ENCODE peak calls at places on chromosome 15, in six cellular contexts. H, A, E, G, U and M are unnamed samples. For H3K9me3, the result is how much of the 10 kb centered on the place peaks cover.

GRCh38 chr15:85941186-85941855 is 138.3 kb upstream of the AGBL1 start:
- DNase-seq in H (no peak), A (no peak), E (no peak), G (no peak), U (no peak), M (no peak)

GRCh38 chr15:64430000-64430735 is 30.2 kb upstream of the ZNF609 start:
- DNase-seq in H (peak), A (peak), E (peak), G (no peak), U (peak), M (peak)

GRCh38 chr15:58522391-58522790 is 90.6 kb downstream of the LIPC start:
- DNase-seq in H (no peak), A (no peak), E (no peak), G (no peak), U (peak), M (no peak)

GRCh38 chr15:49315543-49315942 is 107.5 kb upstream of the FGF7 start:
- DNase-seq in H (no peak), A (no peak), E (no peak), G (no peak), U (no peak), M (no peak)

GRCh38 chr15:84658080-84658787 is at the start of gene NMB:
- DNase-seq in H (no peak), A (peak), E (peak), G (peak), U (peak), M (peak)

GRCh38 chr15:29141206-29141907 is 128.3 kb downstream of the NSMCE3 start:
- DNase-seq in H (no peak), A (no peak), E (no peak), G (no peak), U (no peak), M (no peak)

GRCh38 chr15:45164914-45165313 is 22.9 kb downstream of the SHF start:
- DNase-seq in H (no peak), A (no peak), E (no peak), G (no peak), U (no peak), M (no peak)

GRCh38 chr15:70121656-70122297 is 24.1 kb upstream of the TLE3 start:
- DNase-seq in H (peak), A (peak), E (peak), G (peak), U (peak), M (no peak)

GRCh38 chr15:65416845-65417416 is 5.8 kb downstream of the IGDCC4 start:
- DNase-seq in H (no peak), A (no peak), E (peak), G (no peak), U (no peak), M (no peak)

GRCh38 chr15:63043391-63044076 is 987 bp downstream of the TPM1 start:
- DNase-seq in H (no peak), A (no peak), E (no peak), G (no peak), U (peak), M (no peak)

GRCh38 chr15:94844533-94845390 is 613.4 kb downstream of the MCTP2 start:
- DNase-seq in H (no peak), A (peak), E (no peak), G (no peak), U (peak), M (no peak)

GRCh38 chr15:78626611-78627010 is 5.8 kb upstream of the CHRNA3 start:
- DNase-seq in H (no peak), A (no peak), E (no peak), G (no peak), U (no peak), M (no peak)

GRCh38 chr15:55999635-56000034 is 6.2 kb upstream of the NEDD4 start:
- DNase-seq in H (no peak), A (no peak), E (peak), G (peak), U (no peak), M (no peak)

GRCh38 chr15:34239151-34239761 is 14.4 kb downstream of the EMC4 start:
- DNase-seq in H (peak), A (no peak), E (peak), G (peak), U (no peak), M (no peak)

GRCh38 chr15:50353251-50353998 is 1.6 kb downstream of the GABPB1 start:
- DNase-seq in H (peak), A (no peak), E (peak), G (peak), U (no peak), M (no peak)

GRCh38 chr15:48865387-48866079 is 12.4 kb upstream of the EID1 start:
- DNase-seq in H (no peak), A (no peak), E (peak), G (no peak), U (no peak), M (no peak)

GRCh38 chr15:66880380-66881155 is 178.5 kb downstream of the SMAD6 start:
- DNase-seq in H (no peak), A (peak), E (no peak), G (no peak), U (no peak), M (no peak)

GRCh38 chr15:61459785-61460707 is 230.9 kb upstream of the RORA start:
- DNase-seq in H (no peak), A (no peak), E (peak), G (peak), U (no peak), M (no peak)

GRCh38 chr15:77033729-77034619 is 36.9 kb downstream of the TSPAN3 start:
- DNase-seq in H (no peak), A (no peak), E (no peak), G (no peak), U (no peak), M (no peak)

GRCh38 chr15:62874933-62875625 is 167.5 kb upstream of the TPM1 start:
- DNase-seq in H (no peak), A (no peak), E (no peak), G (no peak), U (no peak), M (no peak)

GRCh38 chr15:94793641-94794040 is 562.3 kb downstream of the MCTP2 start:
- DNase-seq in H (peak), A (no peak), E (peak), G (peak), U (no peak), M (no peak)

GRCh38 chr15:64634576-64635485 is 140.6 kb downstream of the RBPMS2 start:
- DNase-seq in H (no peak), A (no peak), E (no peak), G (no peak), U (no peak), M (no peak)

GRCh38 chr15:89662893-89663673 is 7.8 kb upstream of the KIF7 start:
- DNase-seq in H (peak), A (peak), E (peak), G (peak), U (no peak), M (no peak)

GRCh38 chr15:40999190-40999589 is 45.9 kb downstream of the CHAC1 start:
- DNase-seq in H (peak), A (no peak), E (peak), G (peak), U (no peak), M (no peak)

GRCh38 chr15:45603881-45604280 is 16.7 kb downstream of the BLOC1S6 start:
- DNase-seq in H (no peak), A (no peak), E (no peak), G (no peak), U (no peak), M (no peak)

GRCh38 chr15:45642203-45642932 is 7.5 kb downstream of the SQOR start:
- DNase-seq in H (peak), A (peak), E (peak), G (peak), U (no peak), M (no peak)

GRCh38 chr15:42523331-42523730 is 25.3 kb downstream of the LRRC57 start:
- DNase-seq in H (no peak), A (no peak), E (no peak), G (no peak), U (no peak), M (no peak)

GRCh38 chr15:59549339-59549807 is 62.2 kb upstream of the GCNT3 start:
- DNase-seq in H (no peak), A (no peak), E (no peak), G (no peak), U (no peak), M (no peak)

GRCh38 chr15:83108266-83109219 is 1.1 kb downstream of the TM6SF1 start:
- DNase-seq in H (peak), A (peak), E (peak), G (no peak), U (peak), M (no peak)

GRCh38 chr15:20351448-20351961 is 190.1 kb downstream of the GOLGA6L6 start:
- DNase-seq in H (no peak), A (no peak), E (no peak), G (no peak), U (no peak), M (no peak)

GRCh38 chr15:42387603-42388002 is 28.3 kb downstream of the CAPN3 start:
- DNase-seq in H (no peak), A (no peak), E (no peak), G (no peak), U (peak), M (no peak)

GRCh38 chr15:99105516-99106341 is 849 bp downstream of the SYNM start:
- DNase-seq in H (no peak), A (no peak), E (peak), G (no peak), U (peak), M (no peak)

GRCh38 chr15:70478251-70478990 is 284.9 kb downstream of the UACA start:
- DNase-seq in H (no peak), A (no peak), E (no peak), G (no peak), U (peak), M (no peak)

GRCh38 chr15:27820232-27820631 is 278.9 kb downstream of the OCA2 start:
- DNase-seq in H (no peak), A (no peak), E (peak), G (no peak), U (no peak), M (no peak)

GRCh38 chr15:55289011-55289572 is 521 bp downstream of the RAB27A start:
- DNase-seq in H (no peak), A (peak), E (peak), G (peak), U (peak), M (peak)

DNA sequence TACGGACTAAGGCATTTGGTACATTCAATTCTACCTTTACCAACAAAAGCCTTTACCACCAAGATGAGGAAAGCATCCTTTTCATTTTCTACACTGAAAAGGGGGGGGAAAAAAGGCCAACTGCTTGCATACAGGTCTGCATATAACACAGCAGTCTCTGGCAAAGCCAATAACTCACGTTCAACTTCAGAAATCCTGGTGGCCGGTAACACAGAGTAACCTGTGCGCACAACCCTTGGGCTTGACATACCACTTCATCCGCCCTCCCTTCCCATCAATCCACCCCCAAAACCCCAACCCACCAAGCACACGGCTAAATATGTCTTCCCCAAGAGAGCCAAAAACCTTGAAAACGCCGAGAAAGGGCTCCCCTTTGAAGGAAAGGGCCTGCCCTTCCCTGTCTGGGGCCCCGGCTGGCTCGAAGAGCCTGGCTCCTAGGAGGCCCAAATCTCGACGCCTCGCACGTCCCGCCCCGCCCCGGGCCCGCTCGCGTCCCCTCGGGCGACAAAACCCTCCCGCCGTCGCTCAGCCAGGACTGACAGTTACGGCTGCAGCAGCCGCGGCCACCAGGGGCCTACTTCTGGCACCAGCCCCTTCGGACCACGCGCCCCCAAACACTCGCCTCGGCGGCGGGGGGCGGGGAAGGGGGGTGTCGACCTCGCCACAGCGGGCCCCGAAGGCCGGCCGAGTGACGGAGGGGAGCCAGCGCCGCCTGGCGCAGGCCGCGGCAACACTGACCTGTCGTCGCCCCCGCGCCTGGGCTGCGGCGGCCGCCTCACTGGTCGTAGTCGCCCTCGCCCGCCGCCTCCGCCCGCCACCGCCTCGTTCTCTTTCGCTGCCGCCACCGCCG is 848 bp downstream of the UBE3A start:
- DNase-seq in H (no peak), A (peak), E (peak), G (peak), U (peak), M (peak)
- H3K27ac ChIP-seq in H (peak), A (peak), E (peak), G (peak), U (peak), M (peak)

GRCh38 chr15:26667222-26667988 is 105.5 kb downstream of the GABRB3 start:
- DNase-seq in H (no peak), A (no peak), E (no peak), G (no peak), U (peak), M (no peak)

GRCh38 chr15:26665950-26666921 is 106.6 kb downstream of the GABRB3 start:
- DNase-seq in H (no peak), A (no peak), E (no peak), G (peak), U (peak), M (no peak)

GRCh38 chr15:26674467-26674866 is 98.4 kb downstream of the GABRB3 start:
- DNase-seq in H (no peak), A (no peak), E (no peak), G (no peak), U (no peak), M (no peak)

GRCh38 chr15:26676115-26676514 is 96.8 kb downstream of the GABRB3 start:
- DNase-seq in H (no peak), A (no peak), E (no peak), G (no peak), U (no peak), M (no peak)

DNA sequence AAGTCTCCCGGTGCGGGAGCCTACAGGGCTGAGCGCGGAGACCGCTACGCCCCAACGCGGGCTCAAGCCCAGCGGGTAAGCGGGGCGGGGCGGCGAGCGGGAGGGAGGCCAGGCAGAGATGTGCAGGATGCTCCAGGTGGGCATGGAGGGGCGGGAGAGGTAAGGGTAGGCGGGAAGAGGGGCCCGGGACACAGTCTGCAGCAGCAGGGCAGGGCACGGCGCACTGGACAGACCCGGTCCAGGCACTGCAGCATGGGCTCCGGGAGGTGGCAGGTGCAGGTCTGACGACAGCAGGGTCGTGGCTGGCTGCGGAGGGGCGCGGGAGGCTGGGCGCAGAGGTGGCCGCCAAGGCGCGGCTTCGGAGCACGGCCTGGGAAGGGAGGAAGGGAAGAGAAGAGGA is 102.8 kb downstream of the GABRB3 start:
- DNase-seq in H (no peak), A (no peak), E (no peak), G (no peak), U (peak), M (no peak)
- H3K9me3 ChIP-seq in H (under half), A (under half), E (under half), G (under half), U (under half), M (under half)

DNA sequence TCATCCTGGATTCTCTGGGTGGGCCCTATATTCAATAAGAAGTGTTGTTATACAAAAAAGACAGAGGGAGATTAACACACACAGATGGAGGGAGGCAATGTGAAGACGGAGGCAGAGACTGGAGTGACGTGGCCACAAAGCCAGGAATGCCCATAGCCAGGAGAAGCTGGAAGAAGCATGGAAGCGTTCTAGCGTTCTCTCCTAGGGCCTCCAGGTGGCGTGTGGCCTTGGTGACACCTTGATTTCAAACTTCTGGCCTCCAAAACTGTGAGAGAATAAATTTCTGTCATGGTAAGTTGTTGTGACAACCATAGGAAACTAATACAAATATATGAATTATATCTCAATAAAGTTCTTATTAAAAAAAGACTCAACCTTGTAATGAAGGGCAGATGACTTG is 21.3 kb downstream of the THBS1 start:
- DNase-seq in H (no peak), A (no peak), E (no peak), G (peak), U (no peak), M (no peak)
- TF ChIP-seq CTCF in H (peak), A (no peak), E (peak), G (peak), U (no peak), M (no peak)

GRCh38 chr15:74841761-74842385 is 1.1 kb downstream of the ULK3 start:
- DNase-seq in H (no peak), A (no peak), E (no peak), G (no peak), U (no peak), M (no peak)
- H3K27ac ChIP-seq in H (no peak), A (peak), E (no peak), G (no peak), U (no peak), M (no peak)

DNA sequence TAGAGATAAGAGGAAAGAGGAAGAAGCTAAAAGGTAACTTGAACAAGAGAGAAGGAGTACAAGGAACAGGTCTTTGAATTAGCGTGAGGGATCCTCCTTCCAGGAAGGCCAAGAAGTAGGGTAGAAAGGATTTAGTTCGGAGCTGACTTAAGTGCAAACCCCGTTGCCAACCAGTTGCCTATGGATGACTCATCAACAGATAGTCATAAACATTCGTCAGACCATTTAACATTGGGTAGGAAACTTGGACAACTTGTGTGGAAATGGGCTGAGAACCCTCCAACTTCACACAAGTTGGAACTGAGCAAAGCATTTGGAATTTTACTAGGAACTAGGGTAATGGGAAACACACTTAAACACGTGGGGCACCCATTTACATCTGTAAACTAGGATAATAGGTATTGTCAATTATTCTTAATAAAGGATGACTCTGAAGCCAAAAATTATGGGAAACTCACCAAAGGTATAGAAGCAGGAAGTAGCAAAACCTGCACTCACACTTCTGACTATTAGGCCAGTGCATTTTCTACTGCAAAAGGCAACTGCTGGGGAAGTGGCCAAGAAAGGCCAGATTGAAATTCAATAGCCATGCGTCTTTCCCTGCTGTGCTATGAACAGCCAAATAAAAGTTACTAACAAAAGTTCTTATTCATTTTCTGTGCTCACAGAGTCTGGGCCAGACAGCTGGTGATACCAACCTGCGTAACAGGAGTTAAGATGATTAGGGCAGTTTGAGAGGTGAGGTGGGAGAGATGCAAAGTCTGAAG is 174.5 kb upstream of the TMC3 start:
- DNase-seq in H (no peak), A (no peak), E (peak), G (peak), U (no peak), M (no peak)
- H3K9me3 ChIP-seq in H (under half), A (under half), E (under half), G (under half), U (under half), M (under half)